ENCODE peak calls at places on chromosomes 11 and 22, in eight cellular contexts. Z is progenitor cell of endocrine pancreas, J is epithelial cell of proximal tubule, M is breast epithelium, N is fibroblast of the aortic adventitia, W is GM13977, O is AG04450, I is A549. L is an unnamed sample.

GRCh38 chr11:69293819-69294505 is at the start of gene MYEOV:
- DNase-seq in O (no peak), M (no peak), J (no peak), N (no peak), W (peak), I (peak), Z (no peak), L (peak)

GRCh38 chr11:118896472-118896913 is 12.8 kb downstream of the CXCR5 start:
- DNase-seq in I (no peak), W (no peak), O (no peak), N (no peak), M (no peak), Z (no peak), J (no peak), L (no peak)

GRCh38 chr11:4027746-4028145 is 66.9 kb upstream of the RRM1 start:
- DNase-seq in Z (no peak), O (no peak), I (no peak), M (no peak), J (no peak), W (no peak), N (no peak), L (no peak)

GRCh38 chr22:36144886-36145541 is 15.5 kb downstream of the APOL3 start:
- DNase-seq in I (peak), O (peak), W (peak), Z (peak), M (no peak), N (peak), J (no peak), L (no peak)

GRCh38 chr22:48629631-48630443 is 1197.8 kb downstream of the BRD1 start:
- DNase-seq in N (no peak), I (no peak), Z (no peak), J (no peak), O (no peak), M (no peak), W (no peak), L (no peak)

GRCh38 chr11:17694711-17695110 is 24.7 kb upstream of the MYOD1 start:
- DNase-seq in O (no peak), Z (no peak), I (no peak), N (no peak), M (no peak), W (no peak), J (no peak), L (no peak)

GRCh38 chr22:46462726-46463371 is 74.6 kb downstream of the CELSR1 start:
- DNase-seq in W (no peak), I (peak), N (no peak), M (no peak), J (no peak), Z (no peak), O (no peak), L (no peak)

GRCh38 chr22:27489265-27489675 is 312.3 kb downstream of the MN1 start:
- DNase-seq in W (no peak), J (no peak), O (no peak), N (peak), I (no peak), M (no peak), Z (no peak), L (no peak)

GRCh38 chr11:2097998-2098690 is 41.0 kb downstream of the IGF2 start:
- DNase-seq in I (no peak), Z (no peak), O (no peak), W (no peak), M (peak), J (no peak), N (no peak), L (no peak)

GRCh38 chr22:46514592-46515207 is 22.7 kb downstream of the CELSR1 start:
- DNase-seq in M (no peak), Z (no peak), J (no peak), W (no peak), I (peak), N (peak), O (no peak), L (no peak)

GRCh38 chr22:36977947-36978660 is 41.1 kb downstream of the TST start:
- DNase-seq in O (peak), Z (peak), J (no peak), M (peak), W (peak), N (peak), I (peak), L (peak)

GRCh38 chr22:19811811-19812771 is 42.6 kb downstream of the GNB1L start:
- DNase-seq in M (peak), Z (no peak), O (no peak), N (no peak), I (no peak), J (no peak), W (no peak), L (no peak)

GRCh38 chr11:119722281-119722794 is 6.7 kb downstream of the NECTIN1 start:
- DNase-seq in O (no peak), W (no peak), J (no peak), M (no peak), N (no peak), I (no peak), Z (no peak), L (peak)

GRCh38 chr11:106552694-106553203 is 465.5 kb downstream of the GUCY1A2 start:
- DNase-seq in J (no peak), M (no peak), Z (no peak), O (no peak), I (no peak), N (no peak), W (no peak), L (no peak)

GRCh38 chr11:69230856-69231425 is 63.0 kb upstream of the MYEOV start:
- DNase-seq in W (no peak), O (no peak), M (peak), N (no peak), I (no peak), Z (no peak), J (no peak), L (no peak)

GRCh38 chr11:70568504-70569172 is 170.3 kb downstream of the CTTN start:
- DNase-seq in W (no peak), O (no peak), Z (no peak), M (peak), I (no peak), J (no peak), N (peak), L (no peak)
- TF ChIP-seq CTCF in W (no peak), O (no peak), Z (no peak), M (no peak), I (no peak), J (no peak), N (peak), L (no peak)

GRCh38 chr11:114392735-114393667 is 7.3 kb downstream of the C11orf71 start:
- DNase-seq in I (no peak), J (no peak), O (no peak), Z (no peak), M (no peak), W (no peak), N (no peak), L (no peak)

GRCh38 chr11:114398303-114398920 is 1.9 kb downstream of the C11orf71 start:
- DNase-seq in W (no peak), O (no peak), J (no peak), I (no peak), Z (no peak), N (no peak), M (no peak), L (no peak)

GRCh38 chr11:114399490-114399889 is 821 bp downstream of the C11orf71 start:
- DNase-seq in I (no peak), J (no peak), Z (no peak), O (no peak), W (no peak), N (no peak), M (no peak), L (no peak)

GRCh38 chr11:114397349-114397982 is 2.8 kb downstream of the C11orf71 start:
- DNase-seq in I (no peak), M (no peak), Z (no peak), O (no peak), J (no peak), N (peak), W (no peak), L (no peak)

DNA sequence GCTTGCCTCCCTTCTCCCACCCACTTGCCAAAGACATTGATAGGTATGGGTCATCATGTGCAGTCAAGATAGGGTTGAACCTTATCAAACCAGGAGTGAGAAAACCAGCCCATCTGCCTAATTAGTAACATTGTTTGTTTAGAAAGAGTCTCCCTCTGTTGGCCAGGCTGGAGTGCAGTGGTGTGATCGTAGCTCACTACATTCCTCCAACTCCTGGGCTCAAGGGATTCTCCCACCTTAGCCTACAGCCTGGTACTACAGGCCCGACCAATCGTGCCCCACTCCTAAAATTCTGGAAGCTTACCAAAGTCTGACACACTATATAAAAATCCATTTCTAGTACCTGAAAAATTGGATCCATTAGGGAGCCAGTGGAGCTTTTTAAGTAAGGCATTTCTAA is 4.5 kb downstream of the C11orf71 start:
- DNase-seq in M (no peak), Z (no peak), W (no peak), I (no peak), J (no peak), O (no peak), N (no peak), L (no peak)
- TF ChIP-seq CTCF in M (no peak), Z (peak), W (no peak), I (peak), J (peak), O (peak), N (peak), L (peak)

GRCh38 chr11:80598905-80599304 is 1158.1 kb upstream of the TENM4 start:
- DNase-seq in I (no peak), M (no peak), W (no peak), O (no peak), N (no peak), J (no peak), Z (no peak), L (no peak)
- TF ChIP-seq CTCF in I (no peak), M (no peak), W (no peak), O (no peak), N (no peak), J (no peak), Z (no peak), L (no peak)

GRCh38 chr11:65890324-65891179 is at the start of gene CCDC85B:
- DNase-seq in J (no peak), N (peak), W (peak), O (peak), M (peak), I (peak), Z (peak), L (peak)
- TF ChIP-seq CTCF in J (no peak), N (no peak), W (no peak), O (no peak), M (no peak), I (peak), Z (peak), L (peak)

GRCh38 chr22:38202437-38203089 is 769 bp downstream of the MAFF start:
- DNase-seq in J (no peak), O (peak), W (peak), I (no peak), N (peak), Z (peak), M (peak), L (no peak)
- TF ChIP-seq CTCF in J (no peak), O (no peak), W (peak), I (no peak), N (no peak), Z (peak), M (peak), L (no peak)

GRCh38 chr22:32517921-32518320 is 43.3 kb downstream of the FBXO7 start:
- DNase-seq in J (no peak), M (no peak), Z (no peak), O (no peak), N (no peak), I (no peak), W (no peak), L (no peak)

GRCh38 chr22:32518351-32518750 is 43.7 kb downstream of the FBXO7 start:
- DNase-seq in J (no peak), M (no peak), W (no peak), O (no peak), I (no peak), N (no peak), Z (no peak), L (no peak)

GRCh38 chr22:32520612-32521011 is 46.0 kb downstream of the FBXO7 start:
- DNase-seq in M (no peak), I (no peak), W (no peak), Z (no peak), J (no peak), N (no peak), O (no peak), L (no peak)

GRCh38 chr22:32517488-32517887 is 42.9 kb downstream of the FBXO7 start:
- DNase-seq in Z (no peak), W (no peak), N (no peak), J (no peak), I (no peak), M (no peak), O (no peak), L (no peak)

GRCh38 chr22:32518848-32519247 is 44.2 kb downstream of the FBXO7 start:
- DNase-seq in M (no peak), J (no peak), I (no peak), O (no peak), W (no peak), Z (no peak), N (no peak), L (no peak)
- TF ChIP-seq CTCF in M (no peak), J (peak), I (peak), O (peak), W (peak), Z (peak), N (peak), L (peak)